ENCODE peak calls at places on chromosomes 16 and 17, in six cellular contexts. M is psoas muscle, P is iPS DF 6.9, H is tibial nerve, B is ascending aorta, C is Karpas-422. F is an unnamed sample.
A peak's percentile ranks its signal among the peaks of the same experiment; 100 is the strongest.

GRCh38 chr17:48294989-48295892 is 134.8 kb downstream of the SKAP1 start:
- DNase-seq in B (no peak), H (no peak), P (no peak), M (no peak), C (peak; percentile 65), F (no peak)

GRCh38 chr17:37607637-37608368 is 1.4 kb downstream of the SYNRG start:
- DNase-seq in M (no peak), C (peak; percentile 55), H (no peak), B (no peak), P (no peak), F (no peak)

GRCh38 chr17:19539040-19539399 is 5.4 kb downstream of the SLC47A1 start:
- DNase-seq in M (peak; percentile 43), P (no peak), H (no peak), C (no peak), B (no peak), F (no peak)

GRCh38 chr17:17849147-17849820 is 12.5 kb upstream of the SREBF1 start:
- DNase-seq in M (peak; percentile 82), P (no peak), H (no peak), C (peak; percentile 58), B (peak; percentile 88), F (no peak)

GRCh38 chr16:20850981-20851380 is 44.7 kb downstream of the REXO5 start:
- DNase-seq in C (no peak), P (no peak), M (no peak), B (no peak), H (no peak), F (no peak)

GRCh38 chr17:17723354-17724261 is 42.4 kb downstream of the RAI1 start:
- DNase-seq in B (no peak), M (no peak), C (no peak), P (no peak), H (no peak), F (peak; percentile 46)

GRCh38 chr16:75305364-75306101 is 54.1 kb upstream of the BCAR1 start:
- DNase-seq in C (peak; percentile 82), B (peak; percentile 97), P (no peak), M (peak; percentile 87), H (no peak), F (peak; percentile 99)

GRCh38 chr17:79033741-79034501 is 10.0 kb downstream of the C1QTNF1 start:
- DNase-seq in H (peak; percentile 58), B (peak; percentile 67), M (peak; percentile 49), C (no peak), P (no peak), F (no peak)

GRCh38 chr16:57541754-57542435 is 548 bp upstream of the ADGRG5 start:
- DNase-seq in B (no peak), C (no peak), P (no peak), M (no peak), H (no peak), F (no peak)

GRCh38 chr17:63134867-63135266 is 168.8 kb downstream of the TANC2 start:
- DNase-seq in P (no peak), H (no peak), B (no peak), C (no peak), M (no peak), F (no peak)

GRCh38 chr16:89815639-89816348 is 653 bp downstream of the FANCA start:
- DNase-seq in M (no peak), H (no peak), B (no peak), C (peak; percentile 65), P (no peak), F (no peak)

GRCh38 chr17:40895106-40895730 is 10.2 kb upstream of the KRT20 start:
- DNase-seq in B (no peak), M (no peak), C (no peak), P (no peak), H (no peak), F (no peak)

GRCh38 chr16:56190903-56191806 is at the start of gene GNAO1:
- DNase-seq in H (peak; percentile 37), P (no peak), M (peak; percentile 74), C (peak; percentile 87), B (peak; percentile 79), F (no peak)

GRCh38 chr16:11575223-11575589 is 11.5 kb downstream of the LITAF start:
- DNase-seq in P (no peak), H (no peak), M (no peak), C (no peak), B (no peak), F (no peak)

GRCh38 chr16:75566889-75567255 is 693 bp downstream of the GABARAPL2 start:
- DNase-seq in M (no peak), H (no peak), C (peak; percentile 69), B (peak; percentile 64), P (no peak), F (no peak)

GRCh38 chr17:37742762-37743611 is 1.9 kb downstream of the HNF1B start:
- DNase-seq in B (no peak), H (no peak), M (no peak), C (no peak), P (no peak), F (no peak)

GRCh38 chr17:49725453-49725852 is 17.7 kb upstream of the SLC35B1 start:
- DNase-seq in P (no peak), C (no peak), M (no peak), B (no peak), H (no peak), F (no peak)

GRCh38 chr16:85615014-85615851 is 2.1 kb downstream of the GSE1 start:
- DNase-seq in H (no peak), B (no peak), M (peak; percentile 52), P (no peak), C (no peak), F (no peak)

GRCh38 chr17:73561066-73561465 is 83.2 kb downstream of the SDK2 start:
- DNase-seq in M (no peak), H (no peak), P (no peak), B (no peak), C (no peak), F (no peak)

GRCh38 chr16:58110590-58111330 is 18.4 kb downstream of the CFAP20 start:
- DNase-seq in C (no peak), P (no peak), B (no peak), H (no peak), M (no peak), F (no peak)

GRCh38 chr17:17151055-17151454 is 55.1 kb downstream of the PLD6 start:
- DNase-seq in P (no peak), C (no peak), H (no peak), M (no peak), B (no peak), F (peak; percentile 29)

GRCh38 chr17:74920679-74921044 is 2.4 kb downstream of the USH1G start:
- DNase-seq in C (peak; percentile 40), B (no peak), P (no peak), H (no peak), M (no peak), F (no peak)

GRCh38 chr17:31216053-31216751 is 80.8 kb downstream of the OMG start:
- DNase-seq in B (no peak), M (no peak), C (peak; percentile 89), P (no peak), H (no peak), F (peak; percentile 59)

GRCh38 chr16:853981-854807 is 53.7 kb upstream of the GNG13 start:
- DNase-seq in B (no peak), C (no peak), P (no peak), H (no peak), M (no peak), F (no peak)

GRCh38 chr16:854808-855410 is 54.4 kb upstream of the GNG13 start:
- DNase-seq in C (no peak), M (no peak), P (no peak), B (no peak), H (no peak), F (no peak)

GRCh38 chr16:851871-852270 is 51.3 kb upstream of the GNG13 start:
- DNase-seq in M (no peak), H (no peak), P (no peak), C (no peak), B (no peak), F (no peak)

GRCh38 chr16:852451-853185 is 52.1 kb upstream of the GNG13 start:
- DNase-seq in C (no peak), B (no peak), M (no peak), H (no peak), P (no peak), F (no peak)

DNA sequence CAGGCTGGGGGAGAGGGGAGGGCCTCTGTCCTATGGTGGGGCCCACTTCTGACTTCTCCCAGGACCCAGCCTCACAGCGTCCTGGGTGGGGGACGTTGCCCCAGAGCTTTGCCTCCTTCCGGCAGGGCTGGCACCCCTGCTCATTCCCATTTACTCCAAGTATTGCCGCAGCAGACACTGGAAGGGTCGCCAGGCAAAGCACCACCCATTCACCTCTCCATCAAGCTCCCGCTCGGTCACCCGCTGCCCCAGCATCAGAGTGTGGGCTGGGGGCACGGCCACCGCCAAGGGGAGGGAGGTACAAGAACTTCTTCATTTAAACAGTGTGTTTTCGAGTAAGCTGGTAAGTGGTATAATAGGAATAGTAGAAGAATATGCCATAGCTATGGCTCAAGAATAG is 52.8 kb upstream of the GNG13 start:
- DNase-seq in B (no peak), C (no peak), H (no peak), M (no peak), P (no peak), F (no peak)
- H3K9me3 ChIP-seq in B (no peaks in the 10 kb centered on the region), C (peaks cover 24% of the 10 kb centered on the region), H (no peaks in the 10 kb centered on the region), M (no peaks in the 10 kb centered on the region), P (peaks cover 4% of the 10 kb centered on the region), F (peaks cover 94% of the 10 kb centered on the region)

DNA sequence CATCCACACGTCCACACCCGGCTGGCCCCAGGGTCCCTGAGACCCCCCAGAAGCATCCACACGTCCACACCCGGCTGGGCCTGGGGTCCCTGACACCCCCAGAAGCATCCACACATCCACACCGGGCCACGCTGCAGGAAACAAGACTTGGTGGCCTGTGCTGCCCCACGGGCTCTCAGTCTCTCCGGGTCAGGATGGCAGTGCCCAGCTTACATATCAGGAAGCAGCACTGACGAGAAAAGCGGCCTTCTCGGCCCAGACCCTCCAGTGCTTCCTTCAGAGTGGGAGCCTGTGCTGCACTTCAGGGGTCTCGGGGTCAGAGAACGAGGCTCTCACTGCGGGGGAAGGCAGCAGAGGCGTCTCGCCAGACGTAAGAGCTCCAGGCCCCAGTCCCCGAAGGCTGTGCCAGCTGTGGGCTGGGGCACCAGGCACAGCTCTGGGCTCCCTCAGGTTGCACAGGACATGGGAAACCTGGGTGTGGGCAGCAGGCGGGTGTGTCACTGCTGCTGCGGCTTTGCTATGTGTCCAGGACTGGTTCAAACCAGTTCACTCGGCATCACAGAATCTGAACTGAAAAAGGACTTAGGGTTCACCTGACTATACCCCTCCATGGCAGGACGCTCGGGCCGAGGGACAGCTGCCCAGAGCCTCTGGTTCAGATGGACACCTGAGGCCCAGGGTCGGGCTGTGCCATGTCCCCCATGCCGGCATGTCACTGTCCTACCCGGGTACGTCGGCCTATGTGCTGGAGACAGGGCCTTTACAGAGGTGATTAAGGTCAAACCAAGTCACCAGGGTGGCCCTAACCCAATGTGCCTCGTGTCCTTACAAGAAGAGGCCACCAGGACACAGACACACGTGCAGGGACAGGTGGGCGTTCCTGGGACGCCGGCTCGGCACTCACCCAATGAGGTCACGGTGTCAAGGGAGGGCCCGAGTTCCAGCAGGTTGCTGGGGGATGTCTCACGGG is 40.2 kb upstream of the CHMP6 start:
- DNase-seq in P (no peak), H (no peak), M (no peak), C (no peak), B (peak; percentile 54), F (no peak)
- H3K9me3 ChIP-seq in P (no peaks in the 10 kb centered on the region), H (no peaks in the 10 kb centered on the region), M (no peaks in the 10 kb centered on the region), C (no peaks in the 10 kb centered on the region), B (no peaks in the 10 kb centered on the region), F (peaks cover 2% of the 10 kb centered on the region)

GRCh38 chr16:35687781-35688180 is 2228.4 kb downstream of the TP53TG3F start:
- DNase-seq in B (no peak), P (no peak), M (no peak), C (no peak), H (no peak), F (no peak)
- H3K9me3 ChIP-seq in B (no peaks in the 10 kb centered on the region), P (peaks cover 3% of the 10 kb centered on the region), M (peaks cover 3% of the 10 kb centered on the region), C (peaks cover 23% of the 10 kb centered on the region), H (peaks cover 89% of the 10 kb centered on the region), F (peaks cover 52% of the 10 kb centered on the region)

GRCh38 chr16:35308674-35309073 is 1849.3 kb downstream of the TP53TG3F start:
- DNase-seq in C (no peak), B (no peak), P (no peak), H (no peak), M (no peak), F (no peak)
- H3K9me3 ChIP-seq in C (peaks cover 51% of the 10 kb centered on the region), B (no peaks in the 10 kb centered on the region), P (peaks cover 30% of the 10 kb centered on the region), H (peaks cover 33% of the 10 kb centered on the region), M (no peaks in the 10 kb centered on the region), F (peaks cover 34% of the 10 kb centered on the region)

F was measured in AG04450.